ENCODE peak calls at places on chromosomes 11 and 22, in nine cellular contexts. L is tibial artery; C is stimulated activated CD8-positive, alpha-beta memory T cell treated with anti-CD3 and anti-CD28 coated beads, Interleukin-4, amount 100 ng/mL, for 48 hours; Z is HT1080; Q is adrenal gland; H is GM13976; G is astrocyte of the cerebellum; Y is LHCN-M2; N is D721Med. R is an unnamed sample.

GRCh38 chr11:131423715-131424114 is 53.3 kb downstream of the NTM start:
- DNase-seq in H (no peak), L (no peak), N (no peak), C (no peak), Y (peak; percentile 13), Q (no peak), G (no peak), Z (peak; percentile 76), R (peak; percentile 71)

GRCh38 chr11:108511851-108512474 is 13.8 kb upstream of the POGLUT3 start:
- DNase-seq in Q (no peak), Y (peak; percentile 88), L (no peak), Z (peak; percentile 75), G (peak; percentile 73), N (no peak), H (no peak), C (no peak), R (peak; percentile 66)

GRCh38 chr11:96554236-96554635 is 164.4 kb downstream of the JRKL start:
- DNase-seq in H (no peak), Z (no peak), C (no peak), Q (no peak), Y (no peak), L (no peak), N (no peak), G (no peak), R (no peak)

GRCh38 chr11:74019860-74020259 is 11.0 kb upstream of the UCP3 start:
- DNase-seq in G (no peak), H (no peak), C (peak; percentile 84), Y (no peak), L (no peak), N (no peak), Z (no peak), Q (peak; percentile 46), R (peak; percentile 39)

GRCh38 chr22:50531546-50532352 is 1.9 kb upstream of the TYMP start:
- DNase-seq in N (no peak), Q (peak; percentile 84), G (no peak), H (peak; percentile 77), Y (no peak), C (peak; percentile 80), Z (no peak), L (peak; percentile 83), R (peak; percentile 74)

GRCh38 chr11:10828407-10828806 is 19.7 kb upstream of the EIF4G2 start:
- DNase-seq in L (no peak), Z (no peak), G (no peak), H (no peak), Q (no peak), N (no peak), C (no peak), Y (no peak), R (no peak)

GRCh38 chr22:22914726-22915669 is 27.4 kb downstream of the IGLL5 start:
- DNase-seq in C (no peak), G (no peak), Y (no peak), N (no peak), Q (peak; percentile 53), L (no peak), H (no peak), Z (no peak), R (no peak)

GRCh38 chr22:23058063-23058462 is 12.3 kb upstream of the GNAZ start:
- DNase-seq in Q (no peak), L (no peak), Y (no peak), G (no peak), Z (no peak), N (no peak), C (no peak), H (peak; percentile 5), R (no peak)

GRCh38 chr11:123561046-123561781 is 93.2 kb downstream of the SCN3B start:
- DNase-seq in C (no peak), Z (peak; percentile 36), Y (peak; percentile 61), Q (peak; percentile 89), H (no peak), G (no peak), N (no peak), L (no peak), R (peak; percentile 52)

GRCh38 chr11:103491777-103492176 is 382.6 kb downstream of the DYNC2H1 start:
- DNase-seq in G (no peak), Y (no peak), C (no peak), H (no peak), Z (no peak), L (no peak), Q (no peak), N (no peak), R (no peak)

GRCh38 chr11:74819400-74819799 is 70.8 kb downstream of the RNF169 start:
- DNase-seq in Z (no peak), C (no peak), G (no peak), N (no peak), L (no peak), Q (no peak), H (no peak), Y (no peak), R (no peak)

GRCh38 chr22:28822930-28823481 is 22.6 kb upstream of the XBP1 start:
- DNase-seq in C (no peak), Z (no peak), G (no peak), H (no peak), Q (no peak), Y (no peak), L (no peak), N (no peak), R (no peak)

GRCh38 chr11:125300791-125301218 is 136.3 kb downstream of the PKNOX2 start:
- DNase-seq in C (no peak), Z (peak; percentile 79), H (no peak), G (peak; percentile 59), N (no peak), L (no peak), Y (peak; percentile 75), Q (peak; percentile 56), R (peak; percentile 89)

GRCh38 chr11:125287467-125288232 is 123.1 kb downstream of the PKNOX2 start:
- DNase-seq in Y (peak; percentile 62), C (no peak), N (no peak), Q (no peak), G (peak; percentile 34), H (no peak), L (no peak), Z (no peak), R (peak; percentile 40)

GRCh38 chr11:72703281-72704008 is 29.2 kb upstream of the PDE2A start:
- DNase-seq in H (no peak), G (no peak), Z (no peak), C (no peak), N (no peak), Q (peak; percentile 77), Y (peak; percentile 80), L (peak; percentile 83), R (no peak)

GRCh38 chr11:118644496-118644895 is 35.0 kb downstream of the TREH start:
- DNase-seq in G (no peak), Z (no peak), C (no peak), L (no peak), H (no peak), Y (no peak), N (no peak), Q (no peak), R (no peak)

GRCh38 chr11:15967966-15968365 is 388.4 kb downstream of the SOX6 start:
- DNase-seq in H (no peak), Z (peak; percentile 15), C (no peak), G (no peak), L (no peak), N (no peak), Q (no peak), Y (peak; percentile 44), R (no peak)

GRCh38 chr11:6927030-6927617 is 898 bp downstream of the ZNF215 start:
- DNase-seq in Z (no peak), C (no peak), Y (no peak), H (peak; percentile 38), N (no peak), G (no peak), Q (no peak), L (no peak), R (no peak)

GRCh38 chr11:2570211-2570811 is 125.5 kb downstream of the KCNQ1 start:
- DNase-seq in H (no peak), N (no peak), Y (no peak), L (peak; percentile 51), Q (no peak), Z (no peak), C (no peak), G (no peak), R (no peak)

GRCh38 chr11:113398669-113399430 is 11.3 kb downstream of the ANKK1 start:
- DNase-seq in Z (no peak), L (peak; percentile 55), G (no peak), Q (no peak), N (no peak), Y (no peak), H (no peak), C (no peak), R (no peak)

GRCh38 chr11:75668508-75669297 is at the start of gene MAP6:
- DNase-seq in Z (no peak), L (no peak), Y (no peak), C (peak; percentile 40), G (no peak), Q (peak; percentile 68), H (peak; percentile 58), N (peak; percentile 45), R (peak; percentile 43)

GRCh38 chr11:6323291-6323905 is 3.1 kb upstream of the CAVIN3 start:
- DNase-seq in L (no peak), Z (no peak), C (no peak), N (no peak), H (no peak), Q (no peak), Y (no peak), G (no peak), R (no peak)

GRCh38 chr11:28011813-28012212 is 96.1 kb downstream of the KIF18A start:
- DNase-seq in C (no peak), L (no peak), N (no peak), Z (no peak), H (no peak), Q (no peak), G (no peak), Y (no peak), R (no peak)

GRCh38 chr11:34251640-34251980 is 106.2 kb downstream of the ABTB2 start:
- DNase-seq in L (no peak), Q (no peak), N (no peak), G (no peak), H (no peak), Z (peak; percentile 55), C (no peak), Y (peak; percentile 47), R (no peak)

GRCh38 chr22:30325065-30325720 is 1.5 kb downstream of the TBC1D10A start:
- DNase-seq in L (peak; percentile 84), C (no peak), G (no peak), Y (peak; percentile 84), H (no peak), Z (peak; percentile 75), Q (peak; percentile 85), N (peak; percentile 27), R (peak; percentile 88)

GRCh38 chr11:17129003-17129402 is 51.5 kb upstream of the RPS13 start:
- DNase-seq in N (no peak), Y (peak; percentile 15), Q (no peak), L (no peak), G (peak; percentile 13), Z (peak; percentile 37), H (no peak), C (no peak), R (peak; percentile 23)

GRCh38 chr22:35476341-35476740 is 64.3 kb upstream of the RASD2 start:
- DNase-seq in H (no peak), Q (no peak), G (peak; percentile 23), N (no peak), Y (no peak), C (no peak), Z (no peak), L (no peak), R (peak; percentile 56)

GRCh38 chr11:60261014-60261413 is 18.1 kb upstream of the MS4A4E start:
- DNase-seq in H (no peak), N (no peak), Z (no peak), Q (no peak), C (no peak), G (no peak), Y (no peak), L (no peak), R (no peak)

GRCh38 chr11:46564459-46564858 is 29.4 kb downstream of the AMBRA1 start:
- DNase-seq in N (no peak), H (no peak), L (no peak), C (no peak), Y (peak; percentile 29), Z (peak; percentile 76), Q (no peak), G (no peak), R (no peak)

GRCh38 chr22:33577862-33578411 is 342.3 kb downstream of the LARGE1 start:
- DNase-seq in L (no peak), G (no peak), C (no peak), Q (no peak), N (no peak), H (no peak), Z (no peak), Y (no peak), R (no peak)

GRCh38 chr11:117874910-117875396 is 1.5 kb downstream of the FXYD6 start:
- DNase-seq in G (no peak), L (no peak), N (no peak), Y (no peak), H (no peak), C (no peak), Q (no peak), Z (no peak), R (no peak)